ENCODE peak calls at places on chromosome 5, in five cellular contexts. C is brain microvascular endothelial cell; R is CD8-positive, alpha-beta memory T cell; O is AG04449; M is lower leg skin. S is an unnamed sample.

GRCh38 chr5:56686337-56687198 is 128.8 kb upstream of the MAP3K1 start:
- DNase-seq in O (no peak), R (no peak), C (no peak), M (no peak), S (no peak)

GRCh38 chr5:53480474-53481353 is at the start of gene FST:
- DNase-seq in M (peak; percentile 86), C (no peak), O (no peak), R (no peak), S (no peak)

GRCh38 chr5:43358338-43358737 is 45.1 kb upstream of the HMGCS1 start:
- DNase-seq in C (no peak), R (no peak), O (no peak), M (no peak), S (no peak)

GRCh38 chr5:160844177-160844576 is 7.8 kb downstream of the ATP10B start:
- DNase-seq in R (no peak), C (no peak), O (no peak), M (no peak), S (no peak)

GRCh38 chr5:126499742-126500396 is 76.7 kb downstream of the GRAMD2B start:
- DNase-seq in M (no peak), C (no peak), O (no peak), R (peak; percentile 49), S (no peak)

GRCh38 chr5:40446910-40447309 is 232.8 kb upstream of the PTGER4 start:
- DNase-seq in O (no peak), R (no peak), M (no peak), C (peak; percentile 96), S (peak; percentile 75)

GRCh38 chr5:96978812-96979449 is 43.1 kb downstream of the LNPEP start:
- DNase-seq in R (no peak), O (no peak), C (peak; percentile 18), M (no peak), S (no peak)

GRCh38 chr5:168714046-168714445 is 134.9 kb upstream of the PANK3 start:
- DNase-seq in R (no peak), M (peak; percentile 66), C (peak; percentile 32), O (no peak), S (no peak)

GRCh38 chr5:31161772-31162171 is 31.7 kb upstream of the CDH6 start:
- DNase-seq in C (peak; percentile 25), R (no peak), O (no peak), M (no peak), S (no peak)

GRCh38 chr5:132075719-132076077 is 2.1 kb downstream of the CSF2 start:
- DNase-seq in C (no peak), O (no peak), M (no peak), R (no peak), S (no peak)

GRCh38 chr5:4720831-4721230 is 419.3 kb upstream of the ADAMTS16 start:
- DNase-seq in M (no peak), O (no peak), R (no peak), C (no peak), S (no peak)

GRCh38 chr5:179131886-179132585 is 71.9 kb downstream of the ZNF354C start:
- DNase-seq in O (no peak), C (no peak), R (no peak), M (no peak), S (no peak)

GRCh38 chr5:174943785-174944184 is 219.4 kb downstream of the MSX2 start:
- DNase-seq in C (no peak), R (no peak), M (no peak), O (no peak), S (no peak)

GRCh38 chr5:38134750-38135330 is 123.5 kb upstream of the EGFLAM start:
- DNase-seq in O (no peak), R (no peak), M (no peak), C (no peak), S (no peak)

GRCh38 chr5:92492908-92493307 is 1088.1 kb downstream of the NR2F1-AS1 start:
- DNase-seq in O (no peak), R (no peak), M (no peak), C (no peak), S (no peak)

GRCh38 chr5:176884571-176884890 is 14.6 kb downstream of the HK3 start:
- DNase-seq in O (no peak), M (no peak), R (peak; percentile 3), C (no peak), S (no peak)

GRCh38 chr5:28580616-28581015 is 1542.2 kb upstream of the CDH9 start:
- DNase-seq in M (no peak), O (no peak), C (peak; percentile 75), R (no peak), S (peak; percentile 35)

GRCh38 chr5:10701567-10702039 is 59.4 kb downstream of the DAP start:
- DNase-seq in M (no peak), R (no peak), O (no peak), C (peak; percentile 56), S (no peak)

GRCh38 chr5:166961028-166961427 is 1330.4 kb upstream of the WWC1 start:
- DNase-seq in R (no peak), C (no peak), M (no peak), O (no peak), S (no peak)

GRCh38 chr5:160504906-160505305 is 83.3 kb downstream of the PTTG1 start:
- DNase-seq in R (no peak), C (no peak), M (no peak), O (no peak), S (no peak)

GRCh38 chr5:34501840-34502239 is 154.3 kb upstream of the RAI14 start:
- DNase-seq in O (no peak), M (no peak), C (no peak), R (no peak), S (no peak)

GRCh38 chr5:122313941-122314340 is 1.9 kb downstream of the SNCAIP start:
- DNase-seq in C (no peak), O (no peak), M (no peak), R (no peak), S (no peak)

GRCh38 chr5:52504584-52505240 is 283.0 kb upstream of the ITGA1 start:
- DNase-seq in O (no peak), C (no peak), R (no peak), M (no peak), S (no peak)

GRCh38 chr5:132483661-132484385 is 6.8 kb downstream of the IRF1 start:
- DNase-seq in R (peak; percentile 41), O (no peak), C (no peak), M (peak; percentile 58), S (no peak)

GRCh38 chr5:25357605-25358004 is 712.8 kb upstream of the CDH10 start:
- DNase-seq in M (no peak), O (no peak), R (no peak), C (no peak), S (no peak)

DNA sequence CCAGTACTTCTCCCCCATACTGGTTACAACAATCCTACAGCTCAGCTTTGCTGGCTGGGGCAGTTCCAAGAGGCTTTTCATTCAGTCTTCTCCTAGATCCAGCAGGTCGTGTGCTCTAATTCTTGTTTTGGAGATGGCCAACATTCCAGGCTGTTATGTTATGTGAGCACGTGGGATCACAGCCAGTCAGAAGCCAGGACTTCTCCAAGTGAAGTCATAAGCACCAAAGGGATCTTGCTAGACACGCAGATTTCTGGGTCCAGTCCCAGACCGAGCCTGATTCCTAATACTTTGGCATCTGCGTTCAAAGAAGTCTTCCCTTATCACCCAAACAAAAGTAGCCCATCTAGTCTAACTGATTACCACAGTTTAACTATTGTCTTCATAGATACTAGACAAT is 1.4 kb upstream of the LARP1 start:
- DNase-seq in R (no peak), C (peak; percentile 86), O (peak; percentile 89), M (peak; percentile 93), S (peak; percentile 84)
- H3K4me3 ChIP-seq in R (no peak overlapping the region), C (no peak overlapping the region), O (peak overlapping the region; percentile 62), M (no peak overlapping the region), S (peak overlapping the region; percentile 51)

GRCh38 chr5:157732130-157732783 is 1.0 kb downstream of the THG1L start:
- DNase-seq in M (no peak), O (no peak), C (no peak), R (no peak), S (no peak)

GRCh38 chr5:157739388-157740045 is 4.0 kb upstream of the LSM11 start:
- DNase-seq in M (no peak), O (no peak), C (no peak), R (no peak), S (no peak)

GRCh38 chr5:157734466-157734865 is 3.2 kb downstream of the THG1L start:
- DNase-seq in M (no peak), O (no peak), C (no peak), R (no peak), S (no peak)

GRCh38 chr5:157732784-157733262 is 1.6 kb downstream of the THG1L start:
- DNase-seq in O (no peak), C (no peak), M (no peak), R (no peak), S (no peak)

GRCh38 chr5:157735991-157736390 is 4.8 kb downstream of the THG1L start:
- DNase-seq in R (no peak), M (no peak), O (no peak), C (no peak), S (no peak)
- H3K4me3 ChIP-seq in R (no peak overlapping the region), M (no peak overlapping the region), O (no peak overlapping the region), C (no peak overlapping the region), S (no peak overlapping the region)

DNA sequence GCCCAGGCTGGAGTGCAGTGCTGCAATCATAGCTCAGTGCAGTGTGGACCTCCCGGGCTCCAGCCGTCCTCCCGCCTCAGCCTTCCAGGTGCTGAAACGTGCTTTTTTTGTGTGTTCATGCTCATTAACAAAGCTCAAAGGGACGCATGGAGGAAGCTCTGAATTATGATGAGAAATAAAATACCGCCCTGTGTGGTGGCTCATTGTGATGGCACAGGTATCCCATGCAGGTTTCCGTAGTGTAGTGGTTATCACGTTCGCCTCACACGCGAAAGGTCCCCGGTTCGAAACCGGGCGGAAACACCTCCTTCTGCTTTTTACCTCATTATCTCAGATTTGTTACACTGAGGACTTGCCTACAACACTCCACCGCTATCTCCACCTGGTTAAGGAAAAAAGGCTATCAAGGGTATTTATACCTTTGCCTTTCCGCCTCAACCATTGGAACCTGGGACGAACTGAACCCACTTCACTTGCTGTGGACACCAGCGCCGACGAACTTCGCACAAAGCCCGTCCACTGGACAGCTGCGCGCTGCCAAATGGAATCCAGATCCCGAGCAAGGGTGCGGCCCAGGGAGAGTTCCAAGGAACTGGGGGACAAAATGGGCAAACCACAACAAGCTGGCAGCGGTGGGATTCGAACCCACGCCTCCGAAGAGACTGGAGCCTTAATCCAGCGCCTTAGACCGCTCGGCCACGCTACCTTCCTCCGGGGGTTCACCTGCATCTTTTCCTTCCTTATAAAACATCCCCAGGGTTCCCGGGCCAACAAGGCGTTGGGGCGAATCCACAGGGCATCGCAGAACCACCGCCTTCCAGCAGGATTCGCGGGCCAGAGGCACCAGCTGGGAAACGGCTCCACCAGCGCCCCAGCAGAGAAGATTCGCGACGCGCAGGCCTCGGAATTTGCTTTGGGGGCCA is 26.3 kb downstream of the OR2V2 start:
- DNase-seq in M (no peak), R (peak; percentile 62), O (no peak), C (peak; percentile 89), S (no peak)
- H3K4me3 ChIP-seq in M (no peak overlapping the region), R (peak overlapping the region; percentile 32), O (peak overlapping the region; percentile 23), C (peak overlapping the region; percentile 32), S (no peak overlapping the region)

GRCh38 chr5:44387911-44388310 is 1.3 kb downstream of the FGF10 start:
- DNase-seq in C (no peak), M (no peak), O (no peak), R (no peak), S (no peak)
- H3K4me3 ChIP-seq in C (no peak overlapping the region), M (no peak overlapping the region), O (no peak overlapping the region), R (no peak overlapping the region), S (no peak overlapping the region)